ENCODE peak calls at places on chromosomes 4 and X, in nine cellular contexts. One of them, this sample, is unnamed.

GRCh38 chr4:159227984-159228383 is 125.1 kb downstream of the RAPGEF2 start:
- DNase-seq in fibroblast of lung: peak; percentile 96
- DNase-seq in hepatocyte: peak; percentile 80
- DNase-seq in astrocyte: peak; percentile 94
- DNase-seq in CD4-positive, alpha-beta T cell: no peak
- DNase-seq in OCI-LY7: no peak
- DNase-seq in ascending aorta: peak; percentile 24
- DNase-seq in uterus: peak; percentile 44
- DNase-seq in left ventricle myocardium inferior: peak; percentile 80
- DNase-seq in this sample: peak; percentile 46

GRCh38 chr4:40915318-40916217 is 165.8 kb downstream of the NSUN7 start:
- DNase-seq in OCI-LY7: no peak
- DNase-seq in CD4-positive, alpha-beta T cell: no peak
- DNase-seq in fibroblast of lung: peak; percentile 77
- DNase-seq in ascending aorta: no peak
- DNase-seq in uterus: no peak
- DNase-seq in left ventricle myocardium inferior: no peak
- DNase-seq in astrocyte: peak; percentile 67
- DNase-seq in hepatocyte: no peak
- DNase-seq in this sample: no peak

GRCh38 chrX:101986571-101986970 is 54.7 kb upstream of the ZMAT1 start:
- DNase-seq in astrocyte: no peak
- DNase-seq in fibroblast of lung: no peak
- DNase-seq in OCI-LY7: no peak
- DNase-seq in left ventricle myocardium inferior: no peak
- DNase-seq in hepatocyte: no peak
- DNase-seq in ascending aorta: no peak
- DNase-seq in CD4-positive, alpha-beta T cell: no peak
- DNase-seq in uterus: no peak
- DNase-seq in this sample: no peak

GRCh38 chrX:14673764-14674163 is 144.4 kb downstream of the GLRA2 start:
- DNase-seq in ascending aorta: no peak
- DNase-seq in OCI-LY7: peak; percentile 4
- DNase-seq in left ventricle myocardium inferior: no peak
- DNase-seq in CD4-positive, alpha-beta T cell: no peak
- DNase-seq in fibroblast of lung: peak; percentile 89
- DNase-seq in uterus: no peak
- DNase-seq in astrocyte: peak; percentile 87
- DNase-seq in hepatocyte: peak; percentile 75
- DNase-seq in this sample: peak; percentile 70

GRCh38 chr4:4633431-4633830 is 91.6 kb upstream of the STX18 start:
- DNase-seq in ascending aorta: no peak
- DNase-seq in uterus: no peak
- DNase-seq in hepatocyte: no peak
- DNase-seq in astrocyte: no peak
- DNase-seq in OCI-LY7: no peak
- DNase-seq in CD4-positive, alpha-beta T cell: no peak
- DNase-seq in fibroblast of lung: no peak
- DNase-seq in left ventricle myocardium inferior: no peak
- DNase-seq in this sample: no peak

GRCh38 chr4:37760840-37761239 is 65.6 kb upstream of the PGM2 start:
- DNase-seq in hepatocyte: no peak
- DNase-seq in ascending aorta: no peak
- DNase-seq in OCI-LY7: no peak
- DNase-seq in fibroblast of lung: peak; percentile 27
- DNase-seq in left ventricle myocardium inferior: no peak
- DNase-seq in uterus: peak; percentile 46
- DNase-seq in CD4-positive, alpha-beta T cell: no peak
- DNase-seq in astrocyte: peak; percentile 18
- DNase-seq in this sample: no peak

GRCh38 chr4:169438057-169438480 is 167.3 kb upstream of the SH3RF1 start:
- DNase-seq in astrocyte: no peak
- DNase-seq in OCI-LY7: no peak
- DNase-seq in hepatocyte: peak; percentile 20
- DNase-seq in left ventricle myocardium inferior: no peak
- DNase-seq in CD4-positive, alpha-beta T cell: no peak
- DNase-seq in uterus: no peak
- DNase-seq in fibroblast of lung: no peak
- DNase-seq in ascending aorta: no peak
- DNase-seq in this sample: no peak

GRCh38 chrX:24479924-24480722 is 15.0 kb downstream of the PDK3 start:
- DNase-seq in hepatocyte: no peak
- DNase-seq in uterus: no peak
- DNase-seq in fibroblast of lung: no peak
- DNase-seq in OCI-LY7: peak; percentile 69
- DNase-seq in astrocyte: no peak
- DNase-seq in CD4-positive, alpha-beta T cell: peak; percentile 60
- DNase-seq in left ventricle myocardium inferior: no peak
- DNase-seq in ascending aorta: no peak
- DNase-seq in this sample: no peak

GRCh38 chrX:17242470-17242869 is 132.5 kb upstream of the NHS start:
- DNase-seq in uterus: no peak
- DNase-seq in left ventricle myocardium inferior: no peak
- DNase-seq in OCI-LY7: peak; percentile 21
- DNase-seq in astrocyte: peak; percentile 14
- DNase-seq in fibroblast of lung: peak; percentile 36
- DNase-seq in ascending aorta: no peak
- DNase-seq in hepatocyte: peak; percentile 62
- DNase-seq in CD4-positive, alpha-beta T cell: peak; percentile 5
- DNase-seq in this sample: peak; percentile 23

GRCh38 chr4:82513382-82513781 is 48.4 kb downstream of the TMEM150C start:
- DNase-seq in hepatocyte: no peak
- DNase-seq in astrocyte: no peak
- DNase-seq in OCI-LY7: no peak
- DNase-seq in fibroblast of lung: no peak
- DNase-seq in uterus: no peak
- DNase-seq in ascending aorta: no peak
- DNase-seq in CD4-positive, alpha-beta T cell: no peak
- DNase-seq in left ventricle myocardium inferior: no peak
- DNase-seq in this sample: no peak

GRCh38 chr4:102253860-102254259 is 91.4 kb downstream of the SLC39A8 start:
- DNase-seq in CD4-positive, alpha-beta T cell: no peak
- DNase-seq in uterus: no peak
- DNase-seq in OCI-LY7: no peak
- DNase-seq in fibroblast of lung: no peak
- DNase-seq in ascending aorta: no peak
- DNase-seq in left ventricle myocardium inferior: no peak
- DNase-seq in hepatocyte: no peak
- DNase-seq in astrocyte: no peak
- DNase-seq in this sample: no peak

GRCh38 chr4:55358668-55359067 is 12.6 kb downstream of the SRD5A3 start:
- DNase-seq in CD4-positive, alpha-beta T cell: no peak
- DNase-seq in OCI-LY7: peak; percentile 30
- DNase-seq in astrocyte: peak; percentile 80
- DNase-seq in left ventricle myocardium inferior: no peak
- DNase-seq in ascending aorta: no peak
- DNase-seq in uterus: no peak
- DNase-seq in fibroblast of lung: peak; percentile 84
- DNase-seq in hepatocyte: no peak
- DNase-seq in this sample: peak; percentile 88

GRCh38 chr4:128225148-128225547 is 62.5 kb downstream of the PGRMC2 start:
- DNase-seq in fibroblast of lung: peak; percentile 92
- DNase-seq in hepatocyte: no peak
- DNase-seq in astrocyte: peak; percentile 89
- DNase-seq in uterus: no peak
- DNase-seq in ascending aorta: no peak
- DNase-seq in CD4-positive, alpha-beta T cell: no peak
- DNase-seq in left ventricle myocardium inferior: no peak
- DNase-seq in OCI-LY7: no peak
- DNase-seq in this sample: no peak

GRCh38 chr4:7759221-7759620 is 180.4 kb downstream of the AFAP1 start:
- DNase-seq in hepatocyte: no peak
- DNase-seq in ascending aorta: no peak
- DNase-seq in uterus: no peak
- DNase-seq in CD4-positive, alpha-beta T cell: peak; percentile 46
- DNase-seq in astrocyte: no peak
- DNase-seq in fibroblast of lung: no peak
- DNase-seq in OCI-LY7: peak; percentile 55
- DNase-seq in left ventricle myocardium inferior: no peak
- DNase-seq in this sample: no peak

GRCh38 chr4:106444557-106444956 is 76.0 kb upstream of the GIMD1 start:
- DNase-seq in ascending aorta: no peak
- DNase-seq in left ventricle myocardium inferior: no peak
- DNase-seq in OCI-LY7: no peak
- DNase-seq in CD4-positive, alpha-beta T cell: no peak
- DNase-seq in astrocyte: peak; percentile 73
- DNase-seq in uterus: no peak
- DNase-seq in fibroblast of lung: peak; percentile 79
- DNase-seq in hepatocyte: no peak
- DNase-seq in this sample: peak; percentile 3

GRCh38 chr4:121936101-121936500 is 15.8 kb downstream of the TRPC3 start:
- DNase-seq in astrocyte: no peak
- DNase-seq in hepatocyte: no peak
- DNase-seq in ascending aorta: no peak
- DNase-seq in OCI-LY7: no peak
- DNase-seq in fibroblast of lung: no peak
- DNase-seq in left ventricle myocardium inferior: no peak
- DNase-seq in uterus: no peak
- DNase-seq in CD4-positive, alpha-beta T cell: no peak
- DNase-seq in this sample: no peak

GRCh38 chr4:125316781-125317525 is 2.2 kb downstream of the FAT4 start:
- DNase-seq in left ventricle myocardium inferior: peak; percentile 40
- DNase-seq in uterus: peak; percentile 32
- DNase-seq in ascending aorta: no peak
- DNase-seq in fibroblast of lung: peak; percentile 54
- DNase-seq in hepatocyte: peak; percentile 40
- DNase-seq in CD4-positive, alpha-beta T cell: no peak
- DNase-seq in astrocyte: peak; percentile 18
- DNase-seq in OCI-LY7: no peak
- DNase-seq in this sample: no peak
- H3K27ac ChIP-seq in left ventricle myocardium inferior: peak overlapping the region; percentile 95
- H3K27ac ChIP-seq in uterus: peak overlapping the region; percentile 93
- H3K27ac ChIP-seq in ascending aorta: peak overlapping the region; percentile 96
- H3K27ac ChIP-seq in fibroblast of lung: peak overlapping the region; percentile 40
- H3K27ac ChIP-seq in hepatocyte: peak overlapping the region; percentile 94
- H3K27ac ChIP-seq in CD4-positive, alpha-beta T cell: no peak overlapping the region
- H3K27ac ChIP-seq in astrocyte: no peak overlapping the region
- H3K27ac ChIP-seq in OCI-LY7: no peak overlapping the region
- H3K27ac ChIP-seq in this sample: peak overlapping the region; percentile 81

GRCh38 chrX:130435937-130436336 is 34.1 kb downstream of the RBMX2 start:
- DNase-seq in astrocyte: no peak
- DNase-seq in uterus: no peak
- DNase-seq in left ventricle myocardium inferior: no peak
- DNase-seq in hepatocyte: no peak
- DNase-seq in CD4-positive, alpha-beta T cell: no peak
- DNase-seq in fibroblast of lung: no peak
- DNase-seq in ascending aorta: no peak
- DNase-seq in OCI-LY7: no peak
- DNase-seq in this sample: no peak
- TF ChIP-seq CTCF in astrocyte: no peak
- TF ChIP-seq CTCF in uterus: no peak
- TF ChIP-seq CTCF in left ventricle myocardium inferior: no peak
- TF ChIP-seq CTCF in hepatocyte: no peak
- TF ChIP-seq CTCF in CD4-positive, alpha-beta T cell: no peak
- TF ChIP-seq CTCF in fibroblast of lung: no peak
- TF ChIP-seq CTCF in ascending aorta: no peak
- TF ChIP-seq CTCF in OCI-LY7: no peak
- TF ChIP-seq CTCF in this sample: no peak

GRCh38 chr4:1334579-1334895 is 12.5 kb upstream of the UVSSA start:
- DNase-seq in uterus: no peak
- DNase-seq in astrocyte: no peak
- DNase-seq in fibroblast of lung: no peak
- DNase-seq in ascending aorta: no peak
- DNase-seq in OCI-LY7: no peak
- DNase-seq in left ventricle myocardium inferior: no peak
- DNase-seq in hepatocyte: no peak
- DNase-seq in CD4-positive, alpha-beta T cell: no peak
- DNase-seq in this sample: no peak

GRCh38 chr4:1332686-1333085 is 14.3 kb upstream of the UVSSA start:
- DNase-seq in left ventricle myocardium inferior: no peak
- DNase-seq in fibroblast of lung: no peak
- DNase-seq in ascending aorta: no peak
- DNase-seq in hepatocyte: no peak
- DNase-seq in astrocyte: no peak
- DNase-seq in OCI-LY7: no peak
- DNase-seq in CD4-positive, alpha-beta T cell: no peak
- DNase-seq in uterus: no peak
- DNase-seq in this sample: no peak

GRCh38 chr4:1331591-1332353 is 15.2 kb upstream of the UVSSA start:
- DNase-seq in left ventricle myocardium inferior: no peak
- DNase-seq in astrocyte: no peak
- DNase-seq in ascending aorta: no peak
- DNase-seq in hepatocyte: no peak
- DNase-seq in uterus: no peak
- DNase-seq in OCI-LY7: no peak
- DNase-seq in CD4-positive, alpha-beta T cell: no peak
- DNase-seq in fibroblast of lung: no peak
- DNase-seq in this sample: no peak

GRCh38 chr4:1330761-1331590 is 16.0 kb upstream of the UVSSA start:
- DNase-seq in astrocyte: no peak
- DNase-seq in hepatocyte: no peak
- DNase-seq in CD4-positive, alpha-beta T cell: peak; percentile 49
- DNase-seq in OCI-LY7: no peak
- DNase-seq in uterus: no peak
- DNase-seq in left ventricle myocardium inferior: no peak
- DNase-seq in ascending aorta: no peak
- DNase-seq in fibroblast of lung: no peak
- DNase-seq in this sample: no peak

DNA sequence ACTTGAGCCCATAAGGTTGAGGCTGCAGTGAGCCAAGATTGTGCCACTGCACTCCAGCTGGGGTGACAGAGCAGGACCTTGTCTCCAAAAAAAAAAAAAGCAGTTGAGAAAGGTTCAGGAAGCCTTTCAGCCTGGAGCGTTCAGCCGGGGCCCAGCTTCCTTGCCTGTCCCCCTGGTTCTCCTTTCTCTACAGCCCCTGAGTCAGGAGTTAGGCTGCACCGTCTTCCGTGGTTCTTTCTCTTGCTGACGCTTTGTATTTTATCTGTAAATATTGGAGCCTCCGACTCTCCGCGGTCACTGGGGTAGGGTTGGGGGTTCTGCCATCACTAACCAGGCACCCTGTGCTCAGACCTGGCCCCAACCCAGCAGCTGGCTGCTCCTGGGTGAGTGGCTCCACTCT is 13.8 kb upstream of the UVSSA start:
- DNase-seq in OCI-LY7: no peak
- DNase-seq in uterus: no peak
- DNase-seq in hepatocyte: no peak
- DNase-seq in left ventricle myocardium inferior: no peak
- DNase-seq in astrocyte: no peak
- DNase-seq in CD4-positive, alpha-beta T cell: no peak
- DNase-seq in ascending aorta: no peak
- DNase-seq in fibroblast of lung: no peak
- DNase-seq in this sample: no peak
- H3K27ac ChIP-seq in OCI-LY7: no peak overlapping the region
- H3K27ac ChIP-seq in uterus: no peak overlapping the region
- H3K27ac ChIP-seq in hepatocyte: no peak overlapping the region
- H3K27ac ChIP-seq in left ventricle myocardium inferior: peak overlapping the region; percentile 19
- H3K27ac ChIP-seq in astrocyte: no peak overlapping the region
- H3K27ac ChIP-seq in CD4-positive, alpha-beta T cell: no peak overlapping the region
- H3K27ac ChIP-seq in ascending aorta: no peak overlapping the region
- H3K27ac ChIP-seq in fibroblast of lung: no peak overlapping the region
- H3K27ac ChIP-seq in this sample: peak overlapping the region; percentile 65

DNA sequence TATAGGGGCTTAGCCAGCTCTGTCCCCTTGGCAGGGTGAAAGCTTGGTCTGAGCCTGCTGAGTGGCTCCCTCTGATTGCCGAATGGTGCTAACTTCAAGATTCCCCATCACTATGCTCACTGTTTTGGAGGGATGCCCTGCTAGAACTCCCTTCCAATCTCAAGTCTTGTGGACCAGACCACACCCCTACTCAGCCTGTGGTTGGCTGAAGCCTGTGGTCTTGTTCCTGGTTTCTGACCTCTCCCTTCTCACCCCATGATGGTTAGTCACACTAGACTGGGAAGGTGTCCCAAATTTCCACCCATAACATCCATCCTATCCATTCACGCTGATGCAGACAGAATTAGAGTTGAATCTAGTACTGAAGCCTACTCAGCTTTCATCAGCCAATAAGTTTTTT is 184.7 kb upstream of the NDP start:
- DNase-seq in ascending aorta: no peak
- DNase-seq in OCI-LY7: no peak
- DNase-seq in left ventricle myocardium inferior: no peak
- DNase-seq in fibroblast of lung: peak; percentile 65
- DNase-seq in uterus: no peak
- DNase-seq in astrocyte: peak; percentile 59
- DNase-seq in hepatocyte: no peak
- DNase-seq in CD4-positive, alpha-beta T cell: no peak
- DNase-seq in this sample: no peak
- TF ChIP-seq CTCF in ascending aorta: no peak
- TF ChIP-seq CTCF in OCI-LY7: no peak
- TF ChIP-seq CTCF in left ventricle myocardium inferior: no peak
- TF ChIP-seq CTCF in fibroblast of lung: no peak
- TF ChIP-seq CTCF in uterus: no peak
- TF ChIP-seq CTCF in astrocyte: no peak
- TF ChIP-seq CTCF in hepatocyte: no peak
- TF ChIP-seq CTCF in CD4-positive, alpha-beta T cell: no peak
- TF ChIP-seq CTCF in this sample: no peak